ENCODE peak calls at places on chromosomes 1 and 21, in five cellular contexts. One of them, this sample, is unnamed.

GRCh38 chr21:41967708-41968107 is 13.9 kb upstream of the C2CD2 start:
- DNase-seq in mesendoderm: no peak
- DNase-seq in IMR-90: no peak
- DNase-seq in astrocyte: no peak
- DNase-seq in mammary epithelial cell: no peak
- DNase-seq in this sample: no peak

GRCh38 chr1:88877382-88877825 is 14.0 kb downstream of the GTF2B start:
- DNase-seq in IMR-90: peak; percentile 61
- DNase-seq in mammary epithelial cell: peak; percentile 53
- DNase-seq in astrocyte: peak; percentile 26
- DNase-seq in mesendoderm: peak; percentile 23
- DNase-seq in this sample: peak; percentile 59

GRCh38 chr1:234327577-234328164 is 45.6 kb upstream of the COA6 start:
- DNase-seq in mammary epithelial cell: no peak
- DNase-seq in mesendoderm: no peak
- DNase-seq in astrocyte: no peak
- DNase-seq in IMR-90: no peak
- DNase-seq in this sample: no peak

GRCh38 chr1:218479436-218480115 is 134.4 kb downstream of the TGFB2 start:
- DNase-seq in IMR-90: peak; percentile 74
- DNase-seq in mammary epithelial cell: no peak
- DNase-seq in astrocyte: peak; percentile 93
- DNase-seq in mesendoderm: no peak
- DNase-seq in this sample: peak; percentile 67

GRCh38 chr1:34188418-34188817 is 11.7 kb downstream of the C1orf94 start:
- DNase-seq in mammary epithelial cell: no peak
- DNase-seq in IMR-90: no peak
- DNase-seq in astrocyte: no peak
- DNase-seq in mesendoderm: peak; percentile 77
- DNase-seq in this sample: no peak

GRCh38 chr1:177780096-177780700 is 189.7 kb downstream of the SEC16B start:
- DNase-seq in astrocyte: peak; percentile 43
- DNase-seq in IMR-90: peak; percentile 57
- DNase-seq in mesendoderm: peak; percentile 73
- DNase-seq in mammary epithelial cell: peak; percentile 51
- DNase-seq in this sample: peak; percentile 51

GRCh38 chr21:28580585-28580984 is 412.1 kb downstream of the LTN1 start:
- DNase-seq in astrocyte: no peak
- DNase-seq in mammary epithelial cell: no peak
- DNase-seq in mesendoderm: peak; percentile 57
- DNase-seq in IMR-90: no peak
- DNase-seq in this sample: no peak

GRCh38 chr1:165753934-165754333 is 14.7 kb downstream of the TMCO1 start:
- DNase-seq in astrocyte: no peak
- DNase-seq in IMR-90: no peak
- DNase-seq in mammary epithelial cell: no peak
- DNase-seq in mesendoderm: no peak
- DNase-seq in this sample: no peak

GRCh38 chr1:10507111-10507879 is 32.5 kb downstream of the PEX14 start:
- DNase-seq in IMR-90: peak; percentile 83
- DNase-seq in astrocyte: peak; percentile 57
- DNase-seq in mammary epithelial cell: peak; percentile 72
- DNase-seq in mesendoderm: peak; percentile 83
- DNase-seq in this sample: peak; percentile 87

GRCh38 chr1:3434406-3435110 is 19.9 kb upstream of the ARHGEF16 start:
- DNase-seq in astrocyte: no peak
- DNase-seq in mesendoderm: no peak
- DNase-seq in IMR-90: no peak
- DNase-seq in mammary epithelial cell: no peak
- DNase-seq in this sample: no peak

GRCh38 chr1:225508538-225509375 is 80.9 kb upstream of the LBR start:
- DNase-seq in IMR-90: peak; percentile 99
- DNase-seq in astrocyte: peak; percentile 99
- DNase-seq in mammary epithelial cell: peak; percentile 95
- DNase-seq in mesendoderm: peak; percentile 92
- DNase-seq in this sample: peak; percentile 98

GRCh38 chr1:46539968-46540367 is 11.5 kb downstream of the KNCN start:
- DNase-seq in mesendoderm: no peak
- DNase-seq in astrocyte: peak; percentile 78
- DNase-seq in mammary epithelial cell: peak; percentile 74
- DNase-seq in IMR-90: peak; percentile 77
- DNase-seq in this sample: peak; percentile 21

GRCh38 chr1:185358957-185359356 is 41.9 kb upstream of the IVNS1ABP start:
- DNase-seq in mammary epithelial cell: no peak
- DNase-seq in astrocyte: no peak
- DNase-seq in IMR-90: no peak
- DNase-seq in mesendoderm: no peak
- DNase-seq in this sample: no peak

GRCh38 chr1:166350490-166350889 is 183.7 kb upstream of the FAM78B start:
- DNase-seq in mesendoderm: no peak
- DNase-seq in astrocyte: no peak
- DNase-seq in IMR-90: no peak
- DNase-seq in mammary epithelial cell: no peak
- DNase-seq in this sample: no peak

GRCh38 chr1:196034080-196034706 is 574.0 kb downstream of the KCNT2 start:
- DNase-seq in astrocyte: no peak
- DNase-seq in mammary epithelial cell: no peak
- DNase-seq in IMR-90: no peak
- DNase-seq in mesendoderm: peak; percentile 72
- DNase-seq in this sample: no peak

GRCh38 chr1:21568006-21568746 is 59.0 kb downstream of the ALPL start:
- DNase-seq in mammary epithelial cell: peak; percentile 63
- DNase-seq in mesendoderm: peak; percentile 85
- DNase-seq in astrocyte: peak; percentile 73
- DNase-seq in IMR-90: peak; percentile 44
- DNase-seq in this sample: peak; percentile 64

GRCh38 chr1:235075121-235075954 is 53.3 kb downstream of the TOMM20 start:
- DNase-seq in astrocyte: peak; percentile 96
- DNase-seq in mesendoderm: no peak
- DNase-seq in IMR-90: peak; percentile 97
- DNase-seq in mammary epithelial cell: peak; percentile 86
- DNase-seq in this sample: peak; percentile 96

GRCh38 chr1:66690666-66691381 is 61.4 kb upstream of the DYNLT5 start:
- DNase-seq in mammary epithelial cell: no peak
- DNase-seq in mesendoderm: peak; percentile 31
- DNase-seq in IMR-90: no peak
- DNase-seq in astrocyte: no peak
- DNase-seq in this sample: peak; percentile 34

GRCh38 chr21:44946254-44947041 is 6.6 kb downstream of the SLX9 start:
- DNase-seq in mesendoderm: no peak
- DNase-seq in astrocyte: no peak
- DNase-seq in mammary epithelial cell: no peak
- DNase-seq in IMR-90: no peak
- DNase-seq in this sample: no peak

GRCh38 chr1:235011599-235012435 is 116.8 kb downstream of the TOMM20 start:
- DNase-seq in astrocyte: peak; percentile 100
- DNase-seq in IMR-90: peak; percentile 100
- DNase-seq in mesendoderm: peak; percentile 48
- DNase-seq in mammary epithelial cell: peak; percentile 100
- DNase-seq in this sample: peak; percentile 100

GRCh38 chr1:34165422-34165921 is 442 bp upstream of the CSMD2 start:
- DNase-seq in mammary epithelial cell: no peak
- DNase-seq in IMR-90: no peak
- DNase-seq in mesendoderm: peak; percentile 81
- DNase-seq in astrocyte: peak; percentile 29
- DNase-seq in this sample: no peak

GRCh38 chr1:72830606-72831390 is 548.5 kb upstream of the NEGR1 start:
- DNase-seq in astrocyte: no peak
- DNase-seq in mammary epithelial cell: no peak
- DNase-seq in IMR-90: no peak
- DNase-seq in mesendoderm: peak; percentile 69
- DNase-seq in this sample: no peak

GRCh38 chr1:101410048-101410878 is 173.4 kb downstream of the S1PR1 start:
- DNase-seq in astrocyte: no peak
- DNase-seq in mesendoderm: peak; percentile 9
- DNase-seq in IMR-90: no peak
- DNase-seq in mammary epithelial cell: no peak
- DNase-seq in this sample: no peak

GRCh38 chr1:160911441-160911840 is 26.5 kb upstream of the ITLN1 start:
- DNase-seq in IMR-90: peak; percentile 3
- DNase-seq in mesendoderm: peak; percentile 86
- DNase-seq in astrocyte: peak; percentile 15
- DNase-seq in mammary epithelial cell: no peak
- DNase-seq in this sample: no peak

GRCh38 chr21:36115138-36115710 is 19.7 kb upstream of the CBR3 start:
- DNase-seq in IMR-90: no peak
- DNase-seq in mammary epithelial cell: no peak
- DNase-seq in astrocyte: no peak
- DNase-seq in mesendoderm: no peak
- DNase-seq in this sample: no peak

GRCh38 chr1:24775901-24776300 is 30.7 kb downstream of the CLIC4 start:
- DNase-seq in mesendoderm: no peak
- DNase-seq in mammary epithelial cell: no peak
- DNase-seq in IMR-90: no peak
- DNase-seq in astrocyte: no peak
- DNase-seq in this sample: no peak

GRCh38 chr21:37202221-37202805 is 64.8 kb downstream of the VPS26C start:
- DNase-seq in IMR-90: no peak
- DNase-seq in mammary epithelial cell: no peak
- DNase-seq in astrocyte: no peak
- DNase-seq in mesendoderm: no peak
- DNase-seq in this sample: no peak

GRCh38 chr1:235972316-235973090 is 92.4 kb downstream of the NID1 start:
- DNase-seq in mesendoderm: peak; percentile 72
- DNase-seq in IMR-90: peak; percentile 89
- DNase-seq in mammary epithelial cell: peak; percentile 24
- DNase-seq in astrocyte: peak; percentile 83
- DNase-seq in this sample: peak; percentile 88

GRCh38 chr1:4511374-4511773 is 143.0 kb upstream of the AJAP1 start:
- DNase-seq in astrocyte: no peak
- DNase-seq in mammary epithelial cell: no peak
- DNase-seq in mesendoderm: no peak
- DNase-seq in IMR-90: no peak
- DNase-seq in this sample: no peak
- H3K27me3 ChIP-seq in astrocyte: no peaks in the 10 kb centered on the region
- H3K27me3 ChIP-seq in mammary epithelial cell: no peaks in the 10 kb centered on the region
- H3K27me3 ChIP-seq in mesendoderm: no peaks in the 10 kb centered on the region
- H3K27me3 ChIP-seq in IMR-90: no peaks in the 10 kb centered on the region
- H3K27me3 ChIP-seq in this sample: no peaks in the 10 kb centered on the region

GRCh38 chr1:93636712-93637111 is 44.9 kb downstream of the BCAR3 start:
- DNase-seq in mammary epithelial cell: no peak
- DNase-seq in mesendoderm: no peak
- DNase-seq in astrocyte: no peak
- DNase-seq in IMR-90: no peak
- DNase-seq in this sample: no peak

GRCh38 chr1:93635614-93636543 is 45.8 kb downstream of the BCAR3 start:
- DNase-seq in astrocyte: no peak
- DNase-seq in mesendoderm: peak; percentile 82
- DNase-seq in IMR-90: no peak
- DNase-seq in mammary epithelial cell: no peak
- DNase-seq in this sample: no peak

GRCh38 chr1:93638981-93639380 is 42.7 kb downstream of the BCAR3 start:
- DNase-seq in astrocyte: no peak
- DNase-seq in mesendoderm: peak; percentile 69
- DNase-seq in mammary epithelial cell: no peak
- DNase-seq in IMR-90: no peak
- DNase-seq in this sample: no peak

GRCh38 chr1:93640656-93641440 is 40.8 kb downstream of the BCAR3 start:
- DNase-seq in mesendoderm: no peak
- DNase-seq in astrocyte: no peak
- DNase-seq in IMR-90: no peak
- DNase-seq in mammary epithelial cell: no peak
- DNase-seq in this sample: no peak

DNA sequence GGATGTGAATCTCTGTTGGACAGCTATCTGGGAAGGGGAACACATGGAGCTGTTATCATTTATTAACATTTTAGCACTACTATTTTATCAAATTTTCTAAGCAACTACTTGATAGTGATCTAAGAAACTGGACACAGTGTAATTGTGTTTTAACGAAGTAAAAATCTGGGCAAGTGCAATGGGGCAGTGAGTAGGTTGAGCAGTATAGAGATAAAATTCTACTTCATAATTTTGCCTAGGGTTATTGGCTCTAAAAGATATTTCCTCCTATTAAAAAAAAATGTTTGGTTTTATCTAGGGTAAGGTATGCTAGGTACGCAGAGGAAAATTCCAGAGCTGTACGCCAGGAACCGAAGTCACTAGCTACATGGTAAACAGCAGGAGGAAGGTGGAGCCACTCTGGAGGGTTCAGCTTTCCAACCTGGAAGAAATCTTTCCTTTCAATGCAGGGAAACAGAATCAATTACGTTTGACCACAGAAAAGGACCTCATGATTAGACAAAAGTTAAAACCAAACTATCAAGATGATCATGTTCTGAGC is 43.3 kb downstream of the BCAR3 start:
- DNase-seq in mesendoderm: no peak
- DNase-seq in astrocyte: peak; percentile 49
- DNase-seq in mammary epithelial cell: no peak
- DNase-seq in IMR-90: no peak
- DNase-seq in this sample: no peak
- H3K4me2 ChIP-seq in mesendoderm: no peak overlapping the region
- H3K4me2 ChIP-seq in astrocyte: no peak overlapping the region
- H3K4me2 ChIP-seq in mammary epithelial cell: no peak overlapping the region
- H3K4me2 ChIP-seq in IMR-90: no peak overlapping the region
- H3K4me2 ChIP-seq in this sample: no peak overlapping the region

GRCh38 chr1:94245747-94246438 is 8.5 kb upstream of the ARHGAP29 start:
- DNase-seq in astrocyte: peak; percentile 49
- DNase-seq in IMR-90: peak; percentile 37
- DNase-seq in mammary epithelial cell: no peak
- DNase-seq in mesendoderm: no peak
- DNase-seq in this sample: no peak

GRCh38 chr1:94240822-94241221 is 3.4 kb upstream of the ARHGAP29 start:
- DNase-seq in IMR-90: peak; percentile 27
- DNase-seq in mesendoderm: peak; percentile 63
- DNase-seq in mammary epithelial cell: no peak
- DNase-seq in astrocyte: no peak
- DNase-seq in this sample: no peak

GRCh38 chr1:94244816-94245215 is 7.4 kb upstream of the ARHGAP29 start:
- DNase-seq in astrocyte: no peak
- DNase-seq in mammary epithelial cell: no peak
- DNase-seq in mesendoderm: no peak
- DNase-seq in IMR-90: no peak
- DNase-seq in this sample: no peak

GRCh38 chr1:94246692-94247145 is 9.3 kb upstream of the ARHGAP29 start:
- DNase-seq in astrocyte: no peak
- DNase-seq in mammary epithelial cell: no peak
- DNase-seq in IMR-90: no peak
- DNase-seq in mesendoderm: peak; percentile 33
- DNase-seq in this sample: no peak

GRCh38 chr1:94243665-94244064 is 6.3 kb upstream of the ARHGAP29 start:
- DNase-seq in astrocyte: no peak
- DNase-seq in IMR-90: no peak
- DNase-seq in mammary epithelial cell: no peak
- DNase-seq in mesendoderm: no peak
- DNase-seq in this sample: no peak
- H3K27me3 ChIP-seq in astrocyte: no peaks in the 10 kb centered on the region
- H3K27me3 ChIP-seq in IMR-90: no peaks in the 10 kb centered on the region
- H3K27me3 ChIP-seq in mammary epithelial cell: no peaks in the 10 kb centered on the region
- H3K27me3 ChIP-seq in mesendoderm: peaks cover 2% of the 10 kb centered on the region
- H3K27me3 ChIP-seq in this sample: no peaks in the 10 kb centered on the region

DNA sequence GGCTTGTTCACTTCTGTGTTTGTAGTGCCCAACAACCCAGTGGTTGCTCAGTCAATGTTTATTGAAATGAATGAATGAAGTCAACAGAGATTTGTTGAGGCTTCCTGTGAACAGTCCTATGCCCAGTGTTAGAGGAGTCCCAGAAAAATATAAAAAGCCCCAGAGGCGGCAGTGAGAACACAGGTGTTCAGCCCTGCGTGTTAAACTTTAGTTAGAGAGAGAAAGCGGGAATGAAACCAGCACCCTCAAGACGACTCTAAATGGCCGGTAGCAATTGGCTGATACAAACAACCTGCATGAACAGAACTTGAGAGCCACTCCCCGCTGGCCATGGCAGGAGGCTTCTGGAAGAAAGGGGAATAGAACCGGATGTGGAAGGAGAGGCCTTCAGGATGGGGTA is 22.6 kb downstream of the TMEM51 start:
- DNase-seq in IMR-90: no peak
- DNase-seq in mammary epithelial cell: no peak
- DNase-seq in astrocyte: no peak
- DNase-seq in mesendoderm: no peak
- DNase-seq in this sample: no peak
- H3K4me2 ChIP-seq in IMR-90: no peak overlapping the region
- H3K4me2 ChIP-seq in mammary epithelial cell: no peak overlapping the region
- H3K4me2 ChIP-seq in astrocyte: no peak overlapping the region
- H3K4me2 ChIP-seq in mesendoderm: no peak overlapping the region
- H3K4me2 ChIP-seq in this sample: no peak overlapping the region